ENCODE peak calls at places on chromosomes 12 and 14, in six cellular contexts. One of them, this sample, is unnamed.

GRCh38 chr12:93896427-93896826 is 219.3 kb downstream of the CRADD start:
- DNase-seq in substantia nigra: no peak
- DNase-seq in stimulated activated effector memory CD8-positive, alpha-beta T cell treated with anti-CD3 and anti-CD28 coated beads, Interleukin-12 subunit alpha, Interleukin-12 subunit beta, amount 100 ng/mL, for 72 hours: no peak
- DNase-seq in naive thymus-derived CD8-positive, alpha-beta T cell: no peak
- DNase-seq in NCI-H1092 treated with DMSO at 0.1 percent for 48 hours: no peak
- DNase-seq in NCI-H2029: no peak
- DNase-seq in this sample: no peak

GRCh38 chr14:97539389-97539786 is 742.2 kb downstream of the VRK1 start:
- DNase-seq in substantia nigra: no peak
- DNase-seq in stimulated activated effector memory CD8-positive, alpha-beta T cell treated with anti-CD3 and anti-CD28 coated beads, Interleukin-12 subunit alpha, Interleukin-12 subunit beta, amount 100 ng/mL, for 72 hours: no peak
- DNase-seq in naive thymus-derived CD8-positive, alpha-beta T cell: no peak
- DNase-seq in NCI-H1092 treated with DMSO at 0.1 percent for 48 hours: no peak
- DNase-seq in NCI-H2029: no peak
- DNase-seq in this sample: no peak

GRCh38 chr12:28844718-28845117 is 304.4 kb upstream of the FAR2 start:
- DNase-seq in substantia nigra: no peak
- DNase-seq in stimulated activated effector memory CD8-positive, alpha-beta T cell treated with anti-CD3 and anti-CD28 coated beads, Interleukin-12 subunit alpha, Interleukin-12 subunit beta, amount 100 ng/mL, for 72 hours: no peak
- DNase-seq in naive thymus-derived CD8-positive, alpha-beta T cell: no peak
- DNase-seq in NCI-H1092 treated with DMSO at 0.1 percent for 48 hours: no peak
- DNase-seq in NCI-H2029: no peak
- DNase-seq in this sample: no peak

GRCh38 chr12:109288571-109288970 is 20.5 kb downstream of the FOXN4 start:
- DNase-seq in substantia nigra: no peak
- DNase-seq in stimulated activated effector memory CD8-positive, alpha-beta T cell treated with anti-CD3 and anti-CD28 coated beads, Interleukin-12 subunit alpha, Interleukin-12 subunit beta, amount 100 ng/mL, for 72 hours: no peak
- DNase-seq in naive thymus-derived CD8-positive, alpha-beta T cell: no peak
- DNase-seq in NCI-H1092 treated with DMSO at 0.1 percent for 48 hours: no peak
- DNase-seq in NCI-H2029: no peak
- DNase-seq in this sample: no peak

GRCh38 chr12:74166096-74166495 is 371.5 kb upstream of the ATXN7L3B start:
- DNase-seq in substantia nigra: no peak
- DNase-seq in stimulated activated effector memory CD8-positive, alpha-beta T cell treated with anti-CD3 and anti-CD28 coated beads, Interleukin-12 subunit alpha, Interleukin-12 subunit beta, amount 100 ng/mL, for 72 hours: no peak
- DNase-seq in naive thymus-derived CD8-positive, alpha-beta T cell: no peak
- DNase-seq in NCI-H1092 treated with DMSO at 0.1 percent for 48 hours: no peak
- DNase-seq in NCI-H2029: no peak
- DNase-seq in this sample: no peak

GRCh38 chr12:50545783-50546182 is 41.0 kb downstream of the DIP2B start:
- DNase-seq in substantia nigra: no peak
- DNase-seq in stimulated activated effector memory CD8-positive, alpha-beta T cell treated with anti-CD3 and anti-CD28 coated beads, Interleukin-12 subunit alpha, Interleukin-12 subunit beta, amount 100 ng/mL, for 72 hours: no peak
- DNase-seq in naive thymus-derived CD8-positive, alpha-beta T cell: no peak
- DNase-seq in NCI-H1092 treated with DMSO at 0.1 percent for 48 hours: no peak
- DNase-seq in NCI-H2029: no peak
- DNase-seq in this sample: no peak

GRCh38 chr12:45878630-45879255 is 111.6 kb downstream of the SCAF11 start:
- DNase-seq in substantia nigra: no peak
- DNase-seq in stimulated activated effector memory CD8-positive, alpha-beta T cell treated with anti-CD3 and anti-CD28 coated beads, Interleukin-12 subunit alpha, Interleukin-12 subunit beta, amount 100 ng/mL, for 72 hours: no peak
- DNase-seq in naive thymus-derived CD8-positive, alpha-beta T cell: no peak
- DNase-seq in NCI-H1092 treated with DMSO at 0.1 percent for 48 hours: no peak
- DNase-seq in NCI-H2029: no peak
- DNase-seq in this sample: peak; percentile 7

GRCh38 chr14:70118064-70118463 is 70.7 kb downstream of the SLC8A3 start:
- DNase-seq in substantia nigra: no peak
- DNase-seq in stimulated activated effector memory CD8-positive, alpha-beta T cell treated with anti-CD3 and anti-CD28 coated beads, Interleukin-12 subunit alpha, Interleukin-12 subunit beta, amount 100 ng/mL, for 72 hours: no peak
- DNase-seq in naive thymus-derived CD8-positive, alpha-beta T cell: no peak
- DNase-seq in NCI-H1092 treated with DMSO at 0.1 percent for 48 hours: no peak
- DNase-seq in NCI-H2029: no peak
- DNase-seq in this sample: no peak

GRCh38 chr12:95114766-95115450 is 41.5 kb upstream of the NR2C1 start:
- DNase-seq in substantia nigra: no peak
- DNase-seq in stimulated activated effector memory CD8-positive, alpha-beta T cell treated with anti-CD3 and anti-CD28 coated beads, Interleukin-12 subunit alpha, Interleukin-12 subunit beta, amount 100 ng/mL, for 72 hours: no peak
- DNase-seq in naive thymus-derived CD8-positive, alpha-beta T cell: no peak
- DNase-seq in NCI-H1092 treated with DMSO at 0.1 percent for 48 hours: no peak
- DNase-seq in NCI-H2029: no peak
- DNase-seq in this sample: no peak

GRCh38 chr12:2794261-2794735 is 472 bp upstream of the FKBP4 start:
- DNase-seq in substantia nigra: peak; percentile 74
- DNase-seq in stimulated activated effector memory CD8-positive, alpha-beta T cell treated with anti-CD3 and anti-CD28 coated beads, Interleukin-12 subunit alpha, Interleukin-12 subunit beta, amount 100 ng/mL, for 72 hours: peak; percentile 11
- DNase-seq in naive thymus-derived CD8-positive, alpha-beta T cell: no peak
- DNase-seq in NCI-H1092 treated with DMSO at 0.1 percent for 48 hours: peak; percentile 78
- DNase-seq in NCI-H2029: no peak
- DNase-seq in this sample: peak; percentile 29

GRCh38 chr12:31773867-31774266 is 45.0 kb upstream of the AMN1 start:
- DNase-seq in substantia nigra: no peak
- DNase-seq in stimulated activated effector memory CD8-positive, alpha-beta T cell treated with anti-CD3 and anti-CD28 coated beads, Interleukin-12 subunit alpha, Interleukin-12 subunit beta, amount 100 ng/mL, for 72 hours: no peak
- DNase-seq in naive thymus-derived CD8-positive, alpha-beta T cell: no peak
- DNase-seq in NCI-H1092 treated with DMSO at 0.1 percent for 48 hours: no peak
- DNase-seq in NCI-H2029: no peak
- DNase-seq in this sample: no peak

GRCh38 chr12:89181271-89181920 is 170.9 kb downstream of the DUSP6 start:
- DNase-seq in substantia nigra: no peak
- DNase-seq in stimulated activated effector memory CD8-positive, alpha-beta T cell treated with anti-CD3 and anti-CD28 coated beads, Interleukin-12 subunit alpha, Interleukin-12 subunit beta, amount 100 ng/mL, for 72 hours: no peak
- DNase-seq in naive thymus-derived CD8-positive, alpha-beta T cell: no peak
- DNase-seq in NCI-H1092 treated with DMSO at 0.1 percent for 48 hours: no peak
- DNase-seq in NCI-H2029: no peak
- DNase-seq in this sample: no peak

GRCh38 chr14:54672181-54672580 is 105.3 kb downstream of the SAMD4A start:
- DNase-seq in substantia nigra: no peak
- DNase-seq in stimulated activated effector memory CD8-positive, alpha-beta T cell treated with anti-CD3 and anti-CD28 coated beads, Interleukin-12 subunit alpha, Interleukin-12 subunit beta, amount 100 ng/mL, for 72 hours: no peak
- DNase-seq in naive thymus-derived CD8-positive, alpha-beta T cell: no peak
- DNase-seq in NCI-H1092 treated with DMSO at 0.1 percent for 48 hours: no peak
- DNase-seq in NCI-H2029: no peak
- DNase-seq in this sample: no peak

GRCh38 chr14:72692678-72693077 is 201.2 kb downstream of the DPF3 start:
- DNase-seq in substantia nigra: peak; percentile 29
- DNase-seq in stimulated activated effector memory CD8-positive, alpha-beta T cell treated with anti-CD3 and anti-CD28 coated beads, Interleukin-12 subunit alpha, Interleukin-12 subunit beta, amount 100 ng/mL, for 72 hours: no peak
- DNase-seq in naive thymus-derived CD8-positive, alpha-beta T cell: no peak
- DNase-seq in NCI-H1092 treated with DMSO at 0.1 percent for 48 hours: no peak
- DNase-seq in NCI-H2029: no peak
- DNase-seq in this sample: no peak

GRCh38 chr14:64233791-64234190 is 60.4 kb downstream of the ESR2 start:
- DNase-seq in substantia nigra: no peak
- DNase-seq in stimulated activated effector memory CD8-positive, alpha-beta T cell treated with anti-CD3 and anti-CD28 coated beads, Interleukin-12 subunit alpha, Interleukin-12 subunit beta, amount 100 ng/mL, for 72 hours: no peak
- DNase-seq in naive thymus-derived CD8-positive, alpha-beta T cell: no peak
- DNase-seq in NCI-H1092 treated with DMSO at 0.1 percent for 48 hours: no peak
- DNase-seq in NCI-H2029: no peak
- DNase-seq in this sample: no peak

GRCh38 chr12:122137229-122137628 is 36.8 kb downstream of the IL31 start:
- DNase-seq in substantia nigra: no peak
- DNase-seq in stimulated activated effector memory CD8-positive, alpha-beta T cell treated with anti-CD3 and anti-CD28 coated beads, Interleukin-12 subunit alpha, Interleukin-12 subunit beta, amount 100 ng/mL, for 72 hours: no peak
- DNase-seq in naive thymus-derived CD8-positive, alpha-beta T cell: no peak
- DNase-seq in NCI-H1092 treated with DMSO at 0.1 percent for 48 hours: no peak
- DNase-seq in NCI-H2029: no peak
- DNase-seq in this sample: no peak

GRCh38 chr12:79360936-79361335 is 329.8 kb downstream of the PAWR start:
- DNase-seq in substantia nigra: no peak
- DNase-seq in stimulated activated effector memory CD8-positive, alpha-beta T cell treated with anti-CD3 and anti-CD28 coated beads, Interleukin-12 subunit alpha, Interleukin-12 subunit beta, amount 100 ng/mL, for 72 hours: no peak
- DNase-seq in naive thymus-derived CD8-positive, alpha-beta T cell: no peak
- DNase-seq in NCI-H1092 treated with DMSO at 0.1 percent for 48 hours: no peak
- DNase-seq in NCI-H2029: no peak
- DNase-seq in this sample: no peak

GRCh38 chr14:37903561-37904191 is 304.0 kb upstream of the SSTR1 start:
- DNase-seq in substantia nigra: no peak
- DNase-seq in stimulated activated effector memory CD8-positive, alpha-beta T cell treated with anti-CD3 and anti-CD28 coated beads, Interleukin-12 subunit alpha, Interleukin-12 subunit beta, amount 100 ng/mL, for 72 hours: no peak
- DNase-seq in naive thymus-derived CD8-positive, alpha-beta T cell: no peak
- DNase-seq in NCI-H1092 treated with DMSO at 0.1 percent for 48 hours: peak; percentile 67
- DNase-seq in NCI-H2029: no peak
- DNase-seq in this sample: peak; percentile 3

GRCh38 chr12:2681426-2682205 is 113.2 kb upstream of the FKBP4 start:
- DNase-seq in substantia nigra: no peak
- DNase-seq in stimulated activated effector memory CD8-positive, alpha-beta T cell treated with anti-CD3 and anti-CD28 coated beads, Interleukin-12 subunit alpha, Interleukin-12 subunit beta, amount 100 ng/mL, for 72 hours: no peak
- DNase-seq in naive thymus-derived CD8-positive, alpha-beta T cell: no peak
- DNase-seq in NCI-H1092 treated with DMSO at 0.1 percent for 48 hours: no peak
- DNase-seq in NCI-H2029: no peak
- DNase-seq in this sample: no peak

GRCh38 chr14:105152794-105153241 is 15.8 kb downstream of the JAG2 start:
- DNase-seq in substantia nigra: no peak
- DNase-seq in stimulated activated effector memory CD8-positive, alpha-beta T cell treated with anti-CD3 and anti-CD28 coated beads, Interleukin-12 subunit alpha, Interleukin-12 subunit beta, amount 100 ng/mL, for 72 hours: no peak
- DNase-seq in naive thymus-derived CD8-positive, alpha-beta T cell: no peak
- DNase-seq in NCI-H1092 treated with DMSO at 0.1 percent for 48 hours: no peak
- DNase-seq in NCI-H2029: no peak
- DNase-seq in this sample: no peak

GRCh38 chr14:61343991-61344405 is 22.6 kb downstream of the PRKCH start:
- DNase-seq in substantia nigra: no peak
- DNase-seq in stimulated activated effector memory CD8-positive, alpha-beta T cell treated with anti-CD3 and anti-CD28 coated beads, Interleukin-12 subunit alpha, Interleukin-12 subunit beta, amount 100 ng/mL, for 72 hours: no peak
- DNase-seq in naive thymus-derived CD8-positive, alpha-beta T cell: no peak
- DNase-seq in NCI-H1092 treated with DMSO at 0.1 percent for 48 hours: no peak
- DNase-seq in NCI-H2029: no peak
- DNase-seq in this sample: no peak

GRCh38 chr12:639566-639965 is 23.7 kb downstream of the NINJ2 start:
- DNase-seq in substantia nigra: no peak
- DNase-seq in stimulated activated effector memory CD8-positive, alpha-beta T cell treated with anti-CD3 and anti-CD28 coated beads, Interleukin-12 subunit alpha, Interleukin-12 subunit beta, amount 100 ng/mL, for 72 hours: no peak
- DNase-seq in naive thymus-derived CD8-positive, alpha-beta T cell: no peak
- DNase-seq in NCI-H1092 treated with DMSO at 0.1 percent for 48 hours: no peak
- DNase-seq in NCI-H2029: no peak
- DNase-seq in this sample: no peak